ENCODE peak calls at places on chromosomes 13 and 19, in eight cellular contexts. One of them, this sample, is unnamed.

GRCh38 chr13:82627183-82627582 is 1255.1 kb downstream of the SLITRK1 start:
- DNase-seq in SW 1271: no peak
- DNase-seq in endothelial cell of umbilical vein: peak; percentile 1
- DNase-seq in stimulated activated naive B cell treated with anti-CD40 and anti-IgM and Interleukin-4, amounts not matched to agents 10 μg/mL and 1 μg/mL and 100 μg/mL, for 72 hours: no peak
- DNase-seq in breast epithelium: no peak
- DNase-seq in choroid plexus epithelial cell: peak; percentile 67
- DNase-seq in CD8-positive, alpha-beta memory T cell: no peak
- DNase-seq in ELR: peak; percentile 96
- DNase-seq in this sample: no peak

GRCh38 chr13:109744512-109745051 is 41.8 kb downstream of the IRS2 start:
- DNase-seq in endothelial cell of umbilical vein: no peak
- DNase-seq in breast epithelium: no peak
- DNase-seq in ELR: peak; percentile 75
- DNase-seq in CD8-positive, alpha-beta memory T cell: no peak
- DNase-seq in SW 1271: no peak
- DNase-seq in stimulated activated naive B cell treated with anti-CD40 and anti-IgM and Interleukin-4, amounts not matched to agents 10 μg/mL and 1 μg/mL and 100 μg/mL, for 72 hours: no peak
- DNase-seq in choroid plexus epithelial cell: peak; percentile 97
- DNase-seq in this sample: no peak

GRCh38 chr13:111027481-111028439 is 87.3 kb upstream of the ARHGEF7 start:
- DNase-seq in SW 1271: no peak
- DNase-seq in stimulated activated naive B cell treated with anti-CD40 and anti-IgM and Interleukin-4, amounts not matched to agents 10 μg/mL and 1 μg/mL and 100 μg/mL, for 72 hours: no peak
- DNase-seq in endothelial cell of umbilical vein: no peak
- DNase-seq in ELR: no peak
- DNase-seq in CD8-positive, alpha-beta memory T cell: no peak
- DNase-seq in breast epithelium: no peak
- DNase-seq in choroid plexus epithelial cell: no peak
- DNase-seq in this sample: no peak

GRCh38 chr19:18590273-18591272 is 2.0 kb downstream of the REX1BD start:
- DNase-seq in stimulated activated naive B cell treated with anti-CD40 and anti-IgM and Interleukin-4, amounts not matched to agents 10 μg/mL and 1 μg/mL and 100 μg/mL, for 72 hours: peak; percentile 47
- DNase-seq in CD8-positive, alpha-beta memory T cell: no peak
- DNase-seq in SW 1271: peak; percentile 93
- DNase-seq in endothelial cell of umbilical vein: no peak
- DNase-seq in ELR: peak; percentile 36
- DNase-seq in choroid plexus epithelial cell: peak; percentile 87
- DNase-seq in breast epithelium: peak; percentile 82
- DNase-seq in this sample: no peak

GRCh38 chr13:102402292-102402691 is 444 bp upstream of the FGF14 start:
- DNase-seq in choroid plexus epithelial cell: peak; percentile 41
- DNase-seq in stimulated activated naive B cell treated with anti-CD40 and anti-IgM and Interleukin-4, amounts not matched to agents 10 μg/mL and 1 μg/mL and 100 μg/mL, for 72 hours: no peak
- DNase-seq in ELR: peak; percentile 10
- DNase-seq in SW 1271: no peak
- DNase-seq in CD8-positive, alpha-beta memory T cell: no peak
- DNase-seq in breast epithelium: no peak
- DNase-seq in endothelial cell of umbilical vein: no peak
- DNase-seq in this sample: no peak

GRCh38 chr13:41028051-41028450 is 8.9 kb upstream of the ELF1 start:
- DNase-seq in SW 1271: no peak
- DNase-seq in CD8-positive, alpha-beta memory T cell: no peak
- DNase-seq in ELR: peak; percentile 52
- DNase-seq in breast epithelium: no peak
- DNase-seq in choroid plexus epithelial cell: no peak
- DNase-seq in endothelial cell of umbilical vein: no peak
- DNase-seq in stimulated activated naive B cell treated with anti-CD40 and anti-IgM and Interleukin-4, amounts not matched to agents 10 μg/mL and 1 μg/mL and 100 μg/mL, for 72 hours: no peak
- DNase-seq in this sample: no peak

GRCh38 chr19:7679017-7679720 is 1.5 kb upstream of the TRAPPC5 start:
- DNase-seq in SW 1271: no peak
- DNase-seq in endothelial cell of umbilical vein: no peak
- DNase-seq in breast epithelium: no peak
- DNase-seq in ELR: no peak
- DNase-seq in stimulated activated naive B cell treated with anti-CD40 and anti-IgM and Interleukin-4, amounts not matched to agents 10 μg/mL and 1 μg/mL and 100 μg/mL, for 72 hours: peak; percentile 74
- DNase-seq in CD8-positive, alpha-beta memory T cell: peak; percentile 38
- DNase-seq in choroid plexus epithelial cell: no peak
- DNase-seq in this sample: peak; percentile 61

GRCh38 chr13:31351376-31351775 is 151.6 kb downstream of the B3GLCT start:
- DNase-seq in SW 1271: no peak
- DNase-seq in endothelial cell of umbilical vein: no peak
- DNase-seq in choroid plexus epithelial cell: no peak
- DNase-seq in breast epithelium: no peak
- DNase-seq in stimulated activated naive B cell treated with anti-CD40 and anti-IgM and Interleukin-4, amounts not matched to agents 10 μg/mL and 1 μg/mL and 100 μg/mL, for 72 hours: no peak
- DNase-seq in ELR: no peak
- DNase-seq in CD8-positive, alpha-beta memory T cell: no peak
- DNase-seq in this sample: no peak

GRCh38 chr19:34722353-34722752 is 11.7 kb upstream of the ZNF181 start:
- DNase-seq in ELR: peak; percentile 13
- DNase-seq in stimulated activated naive B cell treated with anti-CD40 and anti-IgM and Interleukin-4, amounts not matched to agents 10 μg/mL and 1 μg/mL and 100 μg/mL, for 72 hours: no peak
- DNase-seq in SW 1271: no peak
- DNase-seq in endothelial cell of umbilical vein: no peak
- DNase-seq in choroid plexus epithelial cell: no peak
- DNase-seq in CD8-positive, alpha-beta memory T cell: no peak
- DNase-seq in breast epithelium: no peak
- DNase-seq in this sample: no peak

GRCh38 chr13:30043631-30043925 is 193.2 kb upstream of the UBL3 start:
- DNase-seq in ELR: no peak
- DNase-seq in stimulated activated naive B cell treated with anti-CD40 and anti-IgM and Interleukin-4, amounts not matched to agents 10 μg/mL and 1 μg/mL and 100 μg/mL, for 72 hours: no peak
- DNase-seq in breast epithelium: no peak
- DNase-seq in choroid plexus epithelial cell: no peak
- DNase-seq in CD8-positive, alpha-beta memory T cell: no peak
- DNase-seq in SW 1271: no peak
- DNase-seq in endothelial cell of umbilical vein: no peak
- DNase-seq in this sample: no peak

GRCh38 chr13:56314755-56315154 is 826.0 kb upstream of the PRR20A start:
- DNase-seq in breast epithelium: no peak
- DNase-seq in endothelial cell of umbilical vein: no peak
- DNase-seq in CD8-positive, alpha-beta memory T cell: no peak
- DNase-seq in stimulated activated naive B cell treated with anti-CD40 and anti-IgM and Interleukin-4, amounts not matched to agents 10 μg/mL and 1 μg/mL and 100 μg/mL, for 72 hours: no peak
- DNase-seq in choroid plexus epithelial cell: no peak
- DNase-seq in SW 1271: no peak
- DNase-seq in ELR: no peak
- DNase-seq in this sample: no peak

GRCh38 chr13:79222427-79223205 is 183.4 kb downstream of the RBM26 start:
- DNase-seq in SW 1271: no peak
- DNase-seq in breast epithelium: no peak
- DNase-seq in choroid plexus epithelial cell: no peak
- DNase-seq in CD8-positive, alpha-beta memory T cell: no peak
- DNase-seq in endothelial cell of umbilical vein: no peak
- DNase-seq in ELR: peak; percentile 8
- DNase-seq in stimulated activated naive B cell treated with anti-CD40 and anti-IgM and Interleukin-4, amounts not matched to agents 10 μg/mL and 1 μg/mL and 100 μg/mL, for 72 hours: no peak
- DNase-seq in this sample: no peak

GRCh38 chr13:74132152-74132767 is 1.9 kb downstream of the KLF12 start:
- DNase-seq in endothelial cell of umbilical vein: peak; percentile 72
- DNase-seq in stimulated activated naive B cell treated with anti-CD40 and anti-IgM and Interleukin-4, amounts not matched to agents 10 μg/mL and 1 μg/mL and 100 μg/mL, for 72 hours: no peak
- DNase-seq in ELR: peak; percentile 32
- DNase-seq in breast epithelium: no peak
- DNase-seq in CD8-positive, alpha-beta memory T cell: peak; percentile 26
- DNase-seq in SW 1271: no peak
- DNase-seq in choroid plexus epithelial cell: peak; percentile 40
- DNase-seq in this sample: peak; percentile 42

GRCh38 chr13:77548594-77548993 is 13.1 kb downstream of the SCEL start:
- DNase-seq in choroid plexus epithelial cell: no peak
- DNase-seq in endothelial cell of umbilical vein: no peak
- DNase-seq in stimulated activated naive B cell treated with anti-CD40 and anti-IgM and Interleukin-4, amounts not matched to agents 10 μg/mL and 1 μg/mL and 100 μg/mL, for 72 hours: no peak
- DNase-seq in CD8-positive, alpha-beta memory T cell: no peak
- DNase-seq in ELR: no peak
- DNase-seq in breast epithelium: no peak
- DNase-seq in SW 1271: no peak
- DNase-seq in this sample: no peak